ENCODE peak calls at places on chromosomes 12 and 14, in five cellular contexts. X, R, U, A and Q are unnamed samples.

GRCh38 chr12:123094349-123095073 is 56.4 kb downstream of the PITPNM2 start:
- DNase-seq in A (peak), R (peak), U (no peak), X (no peak), Q (peak)

GRCh38 chr14:92922883-92923743 is at the start of gene CHGA:
- DNase-seq in X (no peak), R (no peak), A (peak), U (no peak), Q (peak)

GRCh38 chr12:117404940-117405339 is 43.5 kb upstream of the NOS1 start:
- DNase-seq in A (no peak), X (no peak), U (no peak), R (no peak), Q (no peak)

GRCh38 chr14:90454041-90455000 is 57.5 kb downstream of the CALM1 start:
- DNase-seq in A (peak), R (peak), X (no peak), U (no peak), Q (peak)

GRCh38 chr12:65800928-65801327 is 23.4 kb upstream of the HMGA2 start:
- DNase-seq in A (no peak), U (no peak), R (no peak), X (no peak), Q (no peak)

GRCh38 chr12:51823875-51824565 is 24.5 kb downstream of the FIGNL2 start:
- DNase-seq in U (no peak), R (peak), X (no peak), A (peak), Q (peak)

GRCh38 chr14:102238766-102239165 is 66.2 kb downstream of the MOK start:
- DNase-seq in R (no peak), U (no peak), X (no peak), A (no peak), Q (no peak)

GRCh38 chr14:105388110-105388951 is 10.0 kb upstream of the TEX22 start:
- DNase-seq in R (no peak), X (no peak), A (no peak), U (no peak), Q (peak)

GRCh38 chr12:2963760-2964292 is 4.6 kb downstream of the TEAD4 start:
- DNase-seq in R (no peak), U (no peak), X (no peak), A (no peak), Q (no peak)

GRCh38 chr14:93537962-93538361 is 107.2 kb downstream of the UNC79 start:
- DNase-seq in U (no peak), X (no peak), A (no peak), R (no peak), Q (no peak)

DNA sequence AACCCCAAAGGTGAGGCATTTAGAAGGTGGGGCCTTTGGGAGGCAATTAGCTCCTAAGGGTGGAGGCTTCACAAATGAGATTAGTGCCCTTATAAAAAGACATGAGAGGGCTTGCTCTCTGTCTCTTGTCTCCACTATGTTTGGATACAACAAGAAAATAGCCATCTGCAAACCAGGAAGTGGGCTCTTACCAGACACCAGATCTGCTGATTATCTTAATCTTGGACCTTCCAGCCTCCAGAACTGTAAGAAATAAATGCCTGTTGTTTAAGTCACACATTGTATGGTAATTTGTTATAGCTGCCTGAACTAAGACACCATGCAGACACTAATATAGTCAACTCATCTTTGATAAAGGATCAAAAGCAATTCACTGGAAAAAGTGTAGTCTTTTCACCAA is 34.4 kb downstream of the TMEM116 start:
- DNase-seq in R (no peak), A (no peak), X (no peak), U (no peak), Q (no peak)
- TF ChIP-seq CTCF in R (no peak), A (no peak), X (no peak), U (no peak), Q (no peak)

GRCh38 chr12:7129647-7130536 is at the start of gene CLSTN3:
- DNase-seq in X (no peak), U (peak), R (no peak), A (peak), Q (peak)
- TF ChIP-seq POLR2A in X (peak), U (no peak), R (no peak), A (no peak), Q (peak)

GRCh38 chr12:18432211-18432610 is 170.9 kb downstream of the PIK3C2G start:
- DNase-seq in A (no peak), X (no peak), U (no peak), R (no peak), Q (no peak)

GRCh38 chr12:18429366-18429765 is 168.0 kb downstream of the PIK3C2G start:
- DNase-seq in A (no peak), U (no peak), X (no peak), R (no peak), Q (no peak)

GRCh38 chr12:18428416-18428815 is 167.1 kb downstream of the PIK3C2G start:
- DNase-seq in R (no peak), U (no peak), X (no peak), A (no peak), Q (no peak)

GRCh38 chr12:18431776-18432175 is 170.5 kb downstream of the PIK3C2G start:
- DNase-seq in A (no peak), X (no peak), U (no peak), R (no peak), Q (no peak)

DNA sequence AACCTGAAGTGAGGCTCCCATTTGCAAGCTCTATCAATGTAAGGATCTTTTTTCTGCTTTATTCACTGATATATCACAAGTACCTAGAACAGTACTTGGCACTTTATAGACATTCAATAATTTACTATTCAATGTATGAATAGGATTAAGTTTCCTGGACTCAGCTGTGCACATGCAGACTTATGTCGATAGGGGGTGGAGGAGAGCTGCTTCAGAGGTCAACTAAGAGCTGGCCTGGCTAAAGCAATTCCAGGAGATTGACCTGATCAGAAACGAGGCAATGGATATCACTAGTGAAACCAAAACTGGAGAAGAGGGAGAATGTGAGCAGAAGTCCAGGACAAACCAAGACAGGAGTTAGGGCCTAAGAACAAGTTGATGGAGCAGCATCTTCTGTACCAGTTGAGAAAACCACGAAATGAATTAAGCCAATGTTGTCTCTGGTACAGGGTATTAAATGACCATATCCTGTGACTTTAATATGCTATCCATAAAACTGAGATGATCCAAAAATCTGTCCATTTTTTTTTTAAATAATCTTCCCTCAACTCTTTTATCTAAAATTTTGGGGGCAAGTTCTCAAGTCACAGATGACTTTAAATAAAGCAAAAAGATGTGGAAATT is 169.2 kb downstream of the PIK3C2G start:
- DNase-seq in U (no peak), R (peak), X (no peak), A (peak), Q (peak)
- TF ChIP-seq CTCF in U (peak), R (peak), X (peak), A (peak), Q (peak)

GRCh38 chr12:53453953-53454640 is 2.2 kb downstream of the PCBP2 start:
- DNase-seq in U (no peak), A (no peak), R (no peak), X (no peak), Q (no peak)

GRCh38 chr12:53450936-53451335 is 966 bp upstream of the PCBP2 start:
- DNase-seq in A (no peak), U (no peak), X (no peak), R (no peak), Q (no peak)

GRCh38 chr12:53452159-53453077 is 516 bp downstream of the PCBP2 start:
- DNase-seq in R (peak), A (peak), X (peak), U (peak), Q (peak)

GRCh38 chr12:53454710-53455109 is 2.8 kb downstream of the PCBP2 start:
- DNase-seq in X (no peak), A (no peak), R (no peak), U (no peak), Q (no peak)

DNA sequence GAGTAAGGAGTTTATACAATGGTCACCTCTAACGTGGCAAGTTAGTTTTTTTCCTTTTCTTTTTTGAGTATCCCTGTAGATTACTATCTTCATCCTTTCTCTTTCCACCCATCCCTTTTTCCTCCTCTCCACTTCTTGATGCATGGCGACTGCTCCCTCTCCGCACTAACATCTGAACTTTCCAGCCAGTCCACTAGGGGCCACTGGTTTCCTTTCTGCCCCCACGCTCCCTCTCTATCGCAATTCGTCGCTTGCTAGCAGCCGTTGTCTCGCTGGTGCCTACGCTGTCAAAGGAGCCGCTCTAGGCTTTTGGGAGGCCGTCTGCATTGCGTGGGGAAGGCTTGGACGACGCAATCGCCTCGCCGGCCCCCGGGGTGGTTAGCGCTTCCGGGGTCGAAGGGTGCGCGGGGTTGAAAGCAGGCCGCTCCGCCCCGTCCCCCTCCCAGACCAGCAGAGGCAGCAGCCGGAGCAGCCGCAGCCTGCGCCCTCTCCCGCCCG is at the start of gene PCBP2:
- DNase-seq in X (peak), A (peak), U (peak), R (peak), Q (peak)
- TF ChIP-seq POLR2A in X (peak), A (peak), U (peak), R (no peak), Q (peak)

DNA sequence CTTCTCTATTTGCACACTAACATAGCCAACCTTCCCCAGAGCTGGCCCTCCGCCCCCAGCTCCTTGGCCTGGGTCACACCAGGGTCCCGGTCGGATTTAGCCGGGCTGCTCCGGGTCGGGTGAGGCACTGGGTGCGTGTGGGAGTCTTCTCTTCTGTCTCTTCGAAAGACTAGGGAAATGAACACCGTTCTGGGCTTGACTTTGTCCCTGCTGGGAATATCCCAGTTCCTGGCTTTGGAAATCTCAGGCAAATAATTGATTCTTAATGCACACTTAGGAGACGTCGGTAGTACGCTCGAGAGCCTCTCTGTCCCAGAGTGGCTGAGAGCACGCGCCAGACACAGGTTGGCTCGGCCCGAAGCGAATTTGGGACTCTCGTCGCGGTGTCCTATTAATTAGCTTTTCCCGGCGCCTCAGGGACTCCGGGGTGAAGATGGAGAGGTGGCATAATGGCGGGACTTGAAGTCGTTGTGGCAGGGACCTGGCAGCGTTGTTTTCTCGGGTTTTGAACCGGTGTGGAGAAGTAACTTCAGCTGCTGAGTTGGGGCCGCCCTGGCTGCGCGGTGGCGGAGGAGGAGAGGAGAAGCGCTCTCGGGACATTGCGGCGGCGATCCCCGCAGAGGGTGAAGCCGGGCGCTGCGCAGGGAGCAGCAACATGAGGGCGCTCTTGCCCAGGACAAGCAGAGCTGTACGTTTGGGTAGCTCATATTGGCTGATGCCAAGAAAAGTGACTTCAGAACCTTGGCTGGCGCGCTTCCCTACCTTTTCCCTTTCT is 7.5 kb downstream of the FOXG1 start:
- DNase-seq in R (no peak), X (no peak), A (no peak), U (no peak), Q (no peak)
- TF ChIP-seq CTCF in R (no peak), X (no peak), A (no peak), U (no peak), Q (no peak)